ENCODE peak calls at places on chromosomes 6 and 20, in six cellular contexts. One of them, this sample, is unnamed.

GRCh38 chr20:15069355-15069754 is 731.9 kb upstream of the FLRT3 start:
- DNase-seq in cardiac muscle cell: no peak
- DNase-seq in fibroblast of lung: no peak
- DNase-seq in foreskin fibroblast: no peak
- DNase-seq in astrocyte of the spinal cord: no peak
- DNase-seq in IMR-90: no peak
- DNase-seq in this sample: no peak

GRCh38 chr6:41531591-41532582 is 14.3 kb upstream of the FOXP4 start:
- DNase-seq in cardiac muscle cell: peak
- DNase-seq in fibroblast of lung: peak
- DNase-seq in foreskin fibroblast: peak
- DNase-seq in astrocyte of the spinal cord: peak
- DNase-seq in IMR-90: peak
- DNase-seq in this sample: peak

GRCh38 chr6:14472964-14473363 is 355.4 kb downstream of the CD83 start:
- DNase-seq in cardiac muscle cell: peak
- DNase-seq in fibroblast of lung: peak
- DNase-seq in foreskin fibroblast: peak
- DNase-seq in astrocyte of the spinal cord: peak
- DNase-seq in IMR-90: peak
- DNase-seq in this sample: no peak

GRCh38 chr6:167485186-167485978 is 160.5 kb downstream of the TTLL2 start:
- DNase-seq in cardiac muscle cell: peak
- DNase-seq in fibroblast of lung: peak
- DNase-seq in foreskin fibroblast: no peak
- DNase-seq in astrocyte of the spinal cord: peak
- DNase-seq in IMR-90: no peak
- DNase-seq in this sample: no peak

GRCh38 chr20:64261138-64261537 is 5.6 kb downstream of the PCMTD2 start:
- DNase-seq in cardiac muscle cell: peak
- DNase-seq in fibroblast of lung: peak
- DNase-seq in foreskin fibroblast: peak
- DNase-seq in astrocyte of the spinal cord: peak
- DNase-seq in IMR-90: peak
- DNase-seq in this sample: peak

GRCh38 chr6:13272131-13273046 is 55.9 kb downstream of the TBC1D7 start:
- DNase-seq in cardiac muscle cell: no peak
- DNase-seq in fibroblast of lung: no peak
- DNase-seq in foreskin fibroblast: no peak
- DNase-seq in astrocyte of the spinal cord: no peak
- DNase-seq in IMR-90: no peak
- DNase-seq in this sample: no peak

GRCh38 chr20:5078399-5078958 is 41.3 kb downstream of the PCNA start:
- DNase-seq in cardiac muscle cell: peak
- DNase-seq in fibroblast of lung: peak
- DNase-seq in foreskin fibroblast: peak
- DNase-seq in astrocyte of the spinal cord: no peak
- DNase-seq in IMR-90: peak
- DNase-seq in this sample: no peak

GRCh38 chr6:150263765-150264415 is 104.9 kb upstream of the IYD start:
- DNase-seq in cardiac muscle cell: no peak
- DNase-seq in fibroblast of lung: no peak
- DNase-seq in foreskin fibroblast: no peak
- DNase-seq in astrocyte of the spinal cord: no peak
- DNase-seq in IMR-90: no peak
- DNase-seq in this sample: no peak

DNA sequence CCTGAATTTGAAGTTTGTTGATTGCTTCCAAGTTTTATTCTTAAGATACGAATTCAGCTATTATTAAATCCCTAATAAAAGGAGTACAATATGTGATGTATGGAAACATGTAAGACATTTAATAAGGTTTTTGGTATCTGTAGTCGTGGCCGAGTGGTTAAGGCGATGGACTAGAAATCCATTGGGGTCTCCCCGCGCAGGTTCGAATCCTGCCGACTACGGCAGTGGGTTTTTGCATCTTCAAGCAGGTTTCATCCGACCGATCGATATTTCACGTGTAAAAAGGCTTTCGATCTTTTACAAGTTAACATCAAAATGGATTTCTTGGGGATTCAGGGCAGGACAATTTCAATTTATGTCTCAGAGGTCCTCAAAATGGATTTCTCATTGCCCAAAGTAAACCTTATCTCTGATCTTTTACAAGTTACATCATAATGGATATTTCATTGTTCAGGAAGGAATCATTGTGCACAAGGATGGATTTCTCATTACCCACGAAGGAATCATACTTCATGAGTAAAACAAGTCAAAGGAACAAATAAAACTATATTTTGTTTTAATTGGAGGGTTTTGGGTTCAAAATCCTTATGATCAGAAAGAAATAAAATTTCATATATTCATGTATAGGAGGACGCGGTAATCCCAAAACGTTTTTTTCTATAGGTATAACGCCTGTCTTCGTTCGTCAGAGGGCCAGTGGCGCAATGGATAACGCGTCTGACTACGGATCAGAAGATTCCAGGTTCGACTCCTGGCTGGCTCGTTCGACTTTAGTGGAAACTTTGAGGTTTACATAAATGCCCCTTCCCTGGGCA is 37.3 kb upstream of the BTN3A2 start:
- DNase-seq in cardiac muscle cell: peak
- DNase-seq in fibroblast of lung: peak
- DNase-seq in foreskin fibroblast: peak
- DNase-seq in astrocyte of the spinal cord: peak
- DNase-seq in IMR-90: peak
- DNase-seq in this sample: no peak
- H3K4me3 ChIP-seq in cardiac muscle cell: peak
- H3K4me3 ChIP-seq in fibroblast of lung: peak
- H3K4me3 ChIP-seq in foreskin fibroblast: peak
- H3K4me3 ChIP-seq in astrocyte of the spinal cord: peak
- H3K4me3 ChIP-seq in IMR-90: peak
- H3K4me3 ChIP-seq in this sample: peak

DNA sequence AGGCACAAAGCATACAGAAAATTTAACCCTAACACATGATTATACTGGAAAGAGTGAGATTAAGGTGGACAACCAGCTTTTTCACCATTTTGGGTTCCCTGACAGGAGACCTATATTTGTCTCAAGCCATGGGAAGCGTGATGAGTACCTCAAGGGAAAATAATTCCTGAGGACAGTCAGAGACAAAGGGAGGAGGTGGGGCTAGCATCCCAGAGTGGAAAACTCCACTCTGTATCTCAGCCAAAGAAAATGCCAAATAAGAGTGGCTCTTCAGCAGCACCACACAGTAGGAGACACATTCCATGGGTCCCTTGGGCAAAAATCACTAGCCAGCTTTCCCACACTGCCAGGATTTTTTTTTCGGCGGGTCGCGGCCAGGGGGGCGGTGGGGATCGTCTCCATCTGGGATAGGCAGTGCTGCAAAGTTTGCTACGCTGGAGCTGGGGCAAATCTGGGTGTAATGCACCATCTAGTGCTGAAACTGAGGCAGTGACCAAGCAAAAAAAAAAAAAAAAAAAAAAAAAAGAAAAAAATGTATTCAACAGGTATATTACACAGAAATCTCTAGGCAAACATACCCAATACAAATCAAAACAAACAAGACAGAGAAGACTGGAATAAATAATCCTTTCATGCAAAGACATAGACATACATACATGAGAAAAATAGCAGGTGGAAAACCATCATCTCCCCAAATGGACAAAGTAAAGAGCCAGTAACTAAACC is 77.3 kb upstream of the SLC35F1 start:
- DNase-seq in cardiac muscle cell: peak
- DNase-seq in fibroblast of lung: peak
- DNase-seq in foreskin fibroblast: peak
- DNase-seq in astrocyte of the spinal cord: peak
- DNase-seq in IMR-90: peak
- DNase-seq in this sample: no peak
- TF ChIP-seq CTCF in cardiac muscle cell: peak
- TF ChIP-seq CTCF in fibroblast of lung: peak
- TF ChIP-seq CTCF in foreskin fibroblast: peak
- TF ChIP-seq CTCF in astrocyte of the spinal cord: peak
- TF ChIP-seq CTCF in IMR-90: peak
- TF ChIP-seq CTCF in this sample: peak

DNA sequence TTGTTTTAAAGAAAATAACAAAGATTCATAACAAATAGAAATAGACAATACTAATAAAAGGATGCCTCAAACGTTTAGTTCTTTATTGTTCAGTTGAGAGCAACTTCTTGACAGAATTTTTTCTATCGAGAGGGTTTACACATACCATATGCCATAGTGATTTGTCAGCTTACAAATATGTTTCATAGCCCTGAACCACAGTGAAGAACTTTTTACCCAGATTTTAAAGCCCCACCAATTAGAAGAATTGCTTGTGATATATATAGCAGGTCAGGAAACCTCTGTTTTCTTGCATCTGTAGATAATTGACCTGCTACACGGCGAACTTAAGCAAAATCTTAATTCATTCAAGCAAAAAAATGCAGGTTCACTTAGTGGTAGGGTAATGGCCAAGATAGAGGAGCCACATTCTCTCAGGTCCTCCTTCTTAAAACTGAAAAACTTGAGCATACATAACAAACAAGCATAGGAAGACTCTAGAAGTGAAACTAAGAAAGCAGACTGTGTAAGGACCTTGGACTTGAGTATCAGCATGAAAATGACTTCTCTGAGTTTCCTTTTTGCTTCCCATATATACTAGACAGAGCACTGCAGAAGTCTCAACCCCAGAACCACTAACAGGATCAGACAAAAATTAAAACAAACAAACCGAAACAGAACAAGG is 39.5 kb downstream of the CRISP1 start:
- DNase-seq in cardiac muscle cell: no peak
- DNase-seq in fibroblast of lung: peak
- DNase-seq in foreskin fibroblast: no peak
- DNase-seq in astrocyte of the spinal cord: no peak
- DNase-seq in IMR-90: no peak
- DNase-seq in this sample: no peak
- H3K4me3 ChIP-seq in cardiac muscle cell: no peak
- H3K4me3 ChIP-seq in fibroblast of lung: no peak
- H3K4me3 ChIP-seq in foreskin fibroblast: no peak
- H3K4me3 ChIP-seq in astrocyte of the spinal cord: no peak
- H3K4me3 ChIP-seq in IMR-90: no peak
- H3K4me3 ChIP-seq in this sample: no peak

DNA sequence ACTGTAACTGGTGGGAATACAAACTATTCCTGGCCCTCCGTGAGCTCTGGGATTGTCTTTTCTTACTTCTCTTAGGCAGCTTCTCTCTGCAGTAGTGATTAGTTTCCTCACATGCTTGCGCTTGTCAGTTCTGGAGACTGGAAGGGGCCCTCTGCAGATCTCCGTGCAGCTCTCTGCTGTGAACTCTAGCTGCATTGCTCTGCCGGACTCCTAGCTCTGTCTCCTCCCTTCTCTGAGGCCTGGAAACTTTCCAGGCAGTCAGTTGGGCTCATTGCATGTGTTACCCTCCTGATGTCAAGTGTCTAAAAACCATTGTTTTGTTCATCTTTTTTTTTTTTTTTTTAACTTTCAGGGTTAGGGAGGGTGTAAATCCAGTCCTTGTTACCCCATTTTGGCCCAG is 102.3 kb downstream of the CTNNBL1 start:
- DNase-seq in cardiac muscle cell: peak
- DNase-seq in fibroblast of lung: peak
- DNase-seq in foreskin fibroblast: no peak
- DNase-seq in astrocyte of the spinal cord: no peak
- DNase-seq in IMR-90: no peak
- DNase-seq in this sample: no peak
- TF ChIP-seq CTCF in cardiac muscle cell: no peak
- TF ChIP-seq CTCF in fibroblast of lung: no peak
- TF ChIP-seq CTCF in foreskin fibroblast: no peak
- TF ChIP-seq CTCF in astrocyte of the spinal cord: no peak
- TF ChIP-seq CTCF in IMR-90: no peak
- TF ChIP-seq CTCF in this sample: no peak

GRCh38 chr6:97465877-97466710 is 183.1 kb upstream of the MMS22L start:
- DNase-seq in cardiac muscle cell: no peak
- DNase-seq in fibroblast of lung: no peak
- DNase-seq in foreskin fibroblast: no peak
- DNase-seq in astrocyte of the spinal cord: no peak
- DNase-seq in IMR-90: no peak
- DNase-seq in this sample: no peak
- H3K4me3 ChIP-seq in cardiac muscle cell: no peak
- H3K4me3 ChIP-seq in fibroblast of lung: no peak
- H3K4me3 ChIP-seq in foreskin fibroblast: no peak
- H3K4me3 ChIP-seq in astrocyte of the spinal cord: no peak
- H3K4me3 ChIP-seq in IMR-90: no peak
- H3K4me3 ChIP-seq in this sample: no peak